ENCODE peak calls at places on chromosomes 16 and 17, in nine cellular contexts. O is A549, V is GM12878, F is transverse colon, M is tibial nerve, H is H1, S is K562, Z is upper lobe of left lung, L is sigmoid colon. P is an unnamed sample.
A peak's percentile ranks its signal among the peaks of the same experiment; 100 is the strongest.

GRCh38 chr16:71367243-71367976 is 8.9 kb downstream of the CALB2 start:
- DNase-seq in L (no peak), M (no peak), F (peak; percentile 38), H (peak; percentile 93), S (peak; percentile 79), Z (no peak), O (peak; percentile 78), V (peak; percentile 2), P (peak; percentile 28)

GRCh38 chr16:48961546-48961945 is 320.1 kb downstream of the CBLN1 start:
- DNase-seq in M (no peak), Z (no peak), F (no peak), V (no peak), O (no peak), L (no peak), H (no peak), S (no peak), P (no peak)

GRCh38 chr17:74108126-74108705 is 95.3 kb upstream of the RPL38 start:
- DNase-seq in S (no peak), M (no peak), Z (no peak), L (no peak), H (no peak), O (no peak), V (no peak), F (no peak), P (no peak)

GRCh38 chr17:1762906-1763829 is 1.3 kb downstream of the SERPINF1 start:
- DNase-seq in Z (no peak), L (peak; percentile 87), S (peak; percentile 79), O (no peak), F (no peak), H (peak; percentile 64), M (peak; percentile 78), V (no peak), P (no peak)

GRCh38 chr16:56107944-56108583 is 83.2 kb upstream of the GNAO1 start:
- DNase-seq in H (no peak), M (no peak), O (no peak), S (no peak), Z (no peak), V (no peak), L (no peak), F (no peak), P (no peak)

GRCh38 chr17:19781488-19782458 is 33.7 kb upstream of the ALDH3A1 start:
- DNase-seq in O (no peak), M (no peak), F (no peak), H (no peak), S (no peak), V (no peak), Z (no peak), L (no peak), P (no peak)

GRCh38 chr16:22296225-22297113 is 740 bp upstream of the POLR3E start:
- DNase-seq in V (peak; percentile 94), L (peak; percentile 64), F (no peak), Z (no peak), S (peak; percentile 34), M (no peak), H (peak; percentile 63), O (no peak), P (no peak)

GRCh38 chr17:27400991-27401390 is 55.3 kb upstream of the KSR1 start:
- DNase-seq in F (no peak), Z (no peak), S (no peak), O (no peak), H (no peak), L (no peak), M (no peak), V (no peak), P (peak; percentile 17)

GRCh38 chr17:8964801-8965393 is 610 bp downstream of the PIK3R5 start:
- DNase-seq in F (no peak), M (no peak), L (no peak), O (no peak), S (no peak), H (no peak), V (no peak), Z (no peak), P (no peak)

GRCh38 chr17:67675481-67675880 is 42.3 kb upstream of the NOL11 start:
- DNase-seq in H (no peak), F (no peak), L (no peak), M (no peak), O (no peak), V (no peak), S (no peak), Z (no peak), P (no peak)

GRCh38 chr17:81834831-81835267 is at the start of gene PPP1R27:
- DNase-seq in M (no peak), O (no peak), S (peak; percentile 59), H (no peak), F (no peak), V (no peak), L (no peak), Z (no peak), P (no peak)

GRCh38 chr16:22141746-22142145 is 20.6 kb upstream of the SDR42E2 start:
- DNase-seq in Z (no peak), H (peak; percentile 59), V (no peak), M (no peak), F (no peak), O (peak; percentile 55), L (no peak), S (peak; percentile 34), P (no peak)

GRCh38 chr16:48054881-48055601 is 100.8 kb downstream of the ABCC12 start:
- DNase-seq in Z (peak; percentile 36), O (peak; percentile 30), L (no peak), M (peak; percentile 50), V (no peak), H (peak; percentile 68), F (peak; percentile 22), S (peak; percentile 46), P (peak; percentile 47)

GRCh38 chr17:58316260-58316960 is 12.2 kb downstream of the TSPOAP1 start:
- DNase-seq in V (no peak), O (no peak), S (no peak), M (no peak), H (peak; percentile 37), F (no peak), L (peak; percentile 56), Z (peak; percentile 10), P (peak; percentile 19)

GRCh38 chr17:58317421-58318064 is 11.1 kb downstream of the TSPOAP1 start:
- DNase-seq in V (peak; percentile 66), F (peak; percentile 69), H (peak; percentile 62), L (peak; percentile 58), S (peak; percentile 58), O (peak; percentile 92), Z (peak; percentile 47), M (no peak), P (peak; percentile 63)

GRCh38 chr17:58318627-58319180 is 9.9 kb downstream of the TSPOAP1 start:
- DNase-seq in L (peak; percentile 40), M (no peak), H (no peak), O (no peak), F (no peak), S (no peak), V (no peak), Z (no peak), P (no peak)

GRCh38 chr17:58319181-58320162 is 9.1 kb downstream of the TSPOAP1 start:
- DNase-seq in V (no peak), M (no peak), L (peak; percentile 62), H (no peak), F (no peak), S (no peak), O (no peak), Z (no peak), P (no peak)

DNA sequence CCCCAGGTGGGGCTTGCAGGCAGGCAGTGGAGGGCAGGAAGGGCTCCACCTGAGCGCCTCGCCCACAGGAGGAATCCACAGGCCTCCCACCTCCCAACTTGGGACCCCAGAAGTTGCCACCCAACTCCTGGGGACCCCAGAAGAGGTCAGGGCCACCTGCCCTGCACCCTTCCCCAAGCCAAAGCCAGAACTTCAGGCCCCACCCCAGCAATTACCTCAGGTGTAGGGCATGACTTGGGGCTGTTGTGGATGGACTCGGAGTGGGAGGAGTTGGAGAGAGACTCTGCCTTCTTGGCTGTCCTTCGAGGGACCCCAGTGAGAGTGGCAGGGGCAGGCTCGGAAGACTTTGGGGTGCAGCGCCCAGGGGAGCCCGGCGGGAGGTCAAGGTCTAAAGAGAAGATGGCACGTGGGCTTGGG is 10.5 kb downstream of the TSPOAP1 start:
- DNase-seq in F (no peak), O (no peak), S (no peak), L (peak; percentile 59), M (no peak), H (no peak), V (no peak), Z (peak; percentile 12), P (no peak)
- H3K4me3 ChIP-seq in F (no peak overlapping the region), O (no peak overlapping the region), S (no peak overlapping the region), L (no peak overlapping the region), M (no peak overlapping the region), H (no peak overlapping the region), V (no peak overlapping the region), Z (no peak overlapping the region), P (no peak overlapping the region)

DNA sequence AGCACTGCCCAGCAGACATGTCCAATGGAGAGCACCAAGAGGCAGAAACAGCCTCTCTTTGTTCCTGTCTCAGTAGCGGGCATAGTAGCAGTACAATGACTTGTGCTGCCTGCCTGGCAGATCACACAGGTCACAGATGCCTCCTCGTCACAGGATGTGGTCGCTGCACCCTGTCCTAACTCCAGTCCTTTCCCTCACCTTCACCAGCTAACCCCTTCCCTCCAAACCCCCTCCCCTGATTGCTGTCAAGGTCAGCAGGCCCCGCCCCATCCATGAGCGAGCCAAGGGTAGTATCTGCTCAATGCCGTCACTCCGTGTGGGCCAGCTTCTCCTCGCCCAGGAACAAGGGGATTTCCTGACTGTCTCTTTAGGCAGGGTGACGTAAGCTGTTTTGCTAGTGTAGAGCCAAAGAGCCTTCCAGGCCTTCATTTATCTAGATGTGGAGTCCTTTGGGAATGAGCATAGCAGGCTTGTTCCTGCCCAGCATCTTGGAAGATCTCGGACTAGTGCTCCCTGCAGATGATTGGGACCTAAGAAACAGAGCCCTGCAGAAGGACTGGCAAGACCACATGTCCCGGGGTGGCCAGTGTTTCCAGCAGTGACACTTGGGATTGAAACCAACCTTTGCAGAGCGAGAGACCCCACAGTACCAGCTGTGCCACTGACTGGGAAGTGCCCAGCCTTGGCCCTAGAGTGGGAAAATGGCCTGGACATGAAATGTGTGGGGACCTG is 75.9 kb upstream of the TNRC6C start:
- DNase-seq in H (no peak), L (peak; percentile 77), Z (peak; percentile 69), O (no peak), V (peak; percentile 60), S (peak; percentile 16), M (peak; percentile 40), F (peak; percentile 51), P (peak; percentile 44)
- TF ChIP-seq EP300 in H (no peak), L (no peak), Z (no peak), O (no peak), V (peak; percentile 17), S (no peak), M (peak; percentile 23), F (no peak), P (no peak)

GRCh38 chr16:88700636-88701482 is 5.3 kb downstream of the RNF166 start:
- DNase-seq in S (peak; percentile 89), O (no peak), H (no peak), L (peak; percentile 92), F (peak; percentile 93), Z (peak; percentile 97), V (peak; percentile 64), M (peak; percentile 81), P (peak; percentile 85)
- H3K4me3 ChIP-seq in S (no peak overlapping the region), O (no peak overlapping the region), H (no peak overlapping the region), L (no peak overlapping the region), F (no peak overlapping the region), Z (peak overlapping the region; percentile 98), V (peak overlapping the region; percentile 90), M (no peak overlapping the region), P (peak overlapping the region; percentile 0)

DNA sequence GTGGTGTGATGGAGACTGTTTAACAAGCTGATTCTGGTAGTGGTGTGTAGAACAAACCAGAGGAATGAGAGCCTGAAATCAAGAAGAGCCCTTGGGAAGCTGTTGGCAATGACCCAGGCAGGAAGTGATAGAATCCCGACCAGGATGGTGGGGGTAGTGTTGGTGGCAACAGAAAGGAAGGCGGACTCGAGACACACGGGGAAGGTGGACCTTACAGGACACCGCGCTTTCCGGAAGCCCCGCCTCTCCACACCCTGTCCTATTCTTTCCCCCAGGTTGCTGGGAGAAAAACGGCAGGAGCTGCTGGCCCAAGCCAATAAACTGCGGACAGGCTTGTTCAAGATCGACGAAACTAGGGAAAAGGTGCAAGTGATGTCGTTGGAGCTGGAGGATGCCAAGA is 30.0 kb upstream of the KDM6B start:
- DNase-seq in O (no peak), Z (peak; percentile 73), V (no peak), M (no peak), S (no peak), L (no peak), H (no peak), F (peak; percentile 85), P (peak; percentile 38)
- TF ChIP-seq EP300 in O (no peak), Z (no peak), V (no peak), M (no peak), S (no peak), L (no peak), H (no peak), F (no peak), P (no peak)

P was measured in stomach.